ENCODE peak calls at places on chromosomes 12 and 14, in six cellular contexts. One of them, this sample, is unnamed.

GRCh38 chr14:87687338-87687876 is 305.6 kb downstream of the GALC start:
- DNase-seq in nucleus accumbens: no peak
- DNase-seq in hepatic stellate cell: no peak
- DNase-seq in activated naive CD4-positive, alpha-beta T cell treated with anti-CD3 and anti-CD28 coated beads for 36 hours: no peak
- DNase-seq in naive thymus-derived CD8-positive, alpha-beta T cell: no peak
- DNase-seq in CD8-positive, alpha-beta T cell: no peak
- DNase-seq in this sample: no peak

GRCh38 chr14:92929689-92930608 is 7.0 kb downstream of the CHGA start:
- DNase-seq in hepatic stellate cell: no peak
- DNase-seq in CD8-positive, alpha-beta T cell: no peak
- DNase-seq in naive thymus-derived CD8-positive, alpha-beta T cell: no peak
- DNase-seq in nucleus accumbens: no peak
- DNase-seq in activated naive CD4-positive, alpha-beta T cell treated with anti-CD3 and anti-CD28 coated beads for 36 hours: no peak
- DNase-seq in this sample: no peak

GRCh38 chr14:69318241-69318640 is 58.3 kb downstream of the GALNT16 start:
- DNase-seq in activated naive CD4-positive, alpha-beta T cell treated with anti-CD3 and anti-CD28 coated beads for 36 hours: no peak
- DNase-seq in nucleus accumbens: no peak
- DNase-seq in CD8-positive, alpha-beta T cell: no peak
- DNase-seq in hepatic stellate cell: no peak
- DNase-seq in naive thymus-derived CD8-positive, alpha-beta T cell: no peak
- DNase-seq in this sample: no peak

GRCh38 chr12:82682851-82683261 is 3.9 kb upstream of the TMTC2 start:
- DNase-seq in activated naive CD4-positive, alpha-beta T cell treated with anti-CD3 and anti-CD28 coated beads for 36 hours: no peak
- DNase-seq in CD8-positive, alpha-beta T cell: no peak
- DNase-seq in hepatic stellate cell: no peak
- DNase-seq in nucleus accumbens: no peak
- DNase-seq in naive thymus-derived CD8-positive, alpha-beta T cell: no peak
- DNase-seq in this sample: no peak

GRCh38 chr12:51405801-51406207 is 14.6 kb upstream of the GALNT6 start:
- DNase-seq in naive thymus-derived CD8-positive, alpha-beta T cell: no peak
- DNase-seq in CD8-positive, alpha-beta T cell: no peak
- DNase-seq in nucleus accumbens: no peak
- DNase-seq in activated naive CD4-positive, alpha-beta T cell treated with anti-CD3 and anti-CD28 coated beads for 36 hours: no peak
- DNase-seq in hepatic stellate cell: no peak
- DNase-seq in this sample: no peak

GRCh38 chr12:18723752-18724151 is 14.1 kb downstream of the PLCZ1 start:
- DNase-seq in hepatic stellate cell: no peak
- DNase-seq in nucleus accumbens: no peak
- DNase-seq in CD8-positive, alpha-beta T cell: no peak
- DNase-seq in naive thymus-derived CD8-positive, alpha-beta T cell: no peak
- DNase-seq in activated naive CD4-positive, alpha-beta T cell treated with anti-CD3 and anti-CD28 coated beads for 36 hours: no peak
- DNase-seq in this sample: no peak

GRCh38 chr12:3727877-3728632 is 24.9 kb downstream of the CRACR2A start:
- DNase-seq in naive thymus-derived CD8-positive, alpha-beta T cell: peak; percentile 23
- DNase-seq in hepatic stellate cell: no peak
- DNase-seq in activated naive CD4-positive, alpha-beta T cell treated with anti-CD3 and anti-CD28 coated beads for 36 hours: peak; percentile 77
- DNase-seq in CD8-positive, alpha-beta T cell: no peak
- DNase-seq in nucleus accumbens: no peak
- DNase-seq in this sample: no peak

GRCh38 chr12:45878630-45879255 is 111.6 kb downstream of the SCAF11 start:
- DNase-seq in nucleus accumbens: no peak
- DNase-seq in activated naive CD4-positive, alpha-beta T cell treated with anti-CD3 and anti-CD28 coated beads for 36 hours: no peak
- DNase-seq in naive thymus-derived CD8-positive, alpha-beta T cell: no peak
- DNase-seq in CD8-positive, alpha-beta T cell: no peak
- DNase-seq in hepatic stellate cell: no peak
- DNase-seq in this sample: no peak

GRCh38 chr14:20606190-20606901 is 15.2 kb upstream of the RNASE12 start:
- DNase-seq in CD8-positive, alpha-beta T cell: no peak
- DNase-seq in nucleus accumbens: no peak
- DNase-seq in hepatic stellate cell: peak; percentile 62
- DNase-seq in activated naive CD4-positive, alpha-beta T cell treated with anti-CD3 and anti-CD28 coated beads for 36 hours: peak; percentile 24
- DNase-seq in naive thymus-derived CD8-positive, alpha-beta T cell: no peak
- DNase-seq in this sample: peak; percentile 6

GRCh38 chr14:52835122-52835903 is 43.9 kb upstream of the GNPNAT1 start:
- DNase-seq in CD8-positive, alpha-beta T cell: no peak
- DNase-seq in naive thymus-derived CD8-positive, alpha-beta T cell: no peak
- DNase-seq in activated naive CD4-positive, alpha-beta T cell treated with anti-CD3 and anti-CD28 coated beads for 36 hours: no peak
- DNase-seq in hepatic stellate cell: peak; percentile 64
- DNase-seq in nucleus accumbens: peak; percentile 81
- DNase-seq in this sample: no peak

GRCh38 chr14:20652996-20653975 is 11.8 kb upstream of the OR6S1 start:
- DNase-seq in hepatic stellate cell: no peak
- DNase-seq in activated naive CD4-positive, alpha-beta T cell treated with anti-CD3 and anti-CD28 coated beads for 36 hours: peak; percentile 87
- DNase-seq in CD8-positive, alpha-beta T cell: no peak
- DNase-seq in nucleus accumbens: no peak
- DNase-seq in naive thymus-derived CD8-positive, alpha-beta T cell: peak; percentile 52
- DNase-seq in this sample: no peak

GRCh38 chr12:7859552-7859951 is 13.2 kb downstream of the SLC2A14 start:
- DNase-seq in nucleus accumbens: no peak
- DNase-seq in activated naive CD4-positive, alpha-beta T cell treated with anti-CD3 and anti-CD28 coated beads for 36 hours: no peak
- DNase-seq in CD8-positive, alpha-beta T cell: no peak
- DNase-seq in hepatic stellate cell: peak; percentile 35
- DNase-seq in naive thymus-derived CD8-positive, alpha-beta T cell: no peak
- DNase-seq in this sample: no peak

GRCh38 chr14:61616524-61617185 is 78.7 kb upstream of the HIF1A start:
- DNase-seq in naive thymus-derived CD8-positive, alpha-beta T cell: no peak
- DNase-seq in CD8-positive, alpha-beta T cell: no peak
- DNase-seq in hepatic stellate cell: no peak
- DNase-seq in nucleus accumbens: no peak
- DNase-seq in activated naive CD4-positive, alpha-beta T cell treated with anti-CD3 and anti-CD28 coated beads for 36 hours: no peak
- DNase-seq in this sample: no peak

GRCh38 chr12:48542300-48542928 is 17.0 kb downstream of the OR8S1 start:
- DNase-seq in nucleus accumbens: no peak
- DNase-seq in CD8-positive, alpha-beta T cell: no peak
- DNase-seq in hepatic stellate cell: no peak
- DNase-seq in naive thymus-derived CD8-positive, alpha-beta T cell: peak; percentile 47
- DNase-seq in activated naive CD4-positive, alpha-beta T cell treated with anti-CD3 and anti-CD28 coated beads for 36 hours: peak; percentile 83
- DNase-seq in this sample: no peak

GRCh38 chr14:96584199-96584906 is 82.2 kb downstream of the PAPOLA start:
- DNase-seq in CD8-positive, alpha-beta T cell: peak; percentile 4
- DNase-seq in hepatic stellate cell: peak; percentile 39
- DNase-seq in naive thymus-derived CD8-positive, alpha-beta T cell: no peak
- DNase-seq in activated naive CD4-positive, alpha-beta T cell treated with anti-CD3 and anti-CD28 coated beads for 36 hours: peak; percentile 54
- DNase-seq in nucleus accumbens: no peak
- DNase-seq in this sample: no peak

GRCh38 chr14:30607156-30607780 is 14.9 kb upstream of the SCFD1 start:
- DNase-seq in CD8-positive, alpha-beta T cell: no peak
- DNase-seq in naive thymus-derived CD8-positive, alpha-beta T cell: no peak
- DNase-seq in hepatic stellate cell: no peak
- DNase-seq in nucleus accumbens: no peak
- DNase-seq in activated naive CD4-positive, alpha-beta T cell treated with anti-CD3 and anti-CD28 coated beads for 36 hours: no peak
- DNase-seq in this sample: no peak

GRCh38 chr14:33943484-33943883 is 7.4 kb downstream of the EGLN3 start:
- DNase-seq in nucleus accumbens: no peak
- DNase-seq in activated naive CD4-positive, alpha-beta T cell treated with anti-CD3 and anti-CD28 coated beads for 36 hours: no peak
- DNase-seq in CD8-positive, alpha-beta T cell: no peak
- DNase-seq in naive thymus-derived CD8-positive, alpha-beta T cell: no peak
- DNase-seq in hepatic stellate cell: no peak
- DNase-seq in this sample: no peak

GRCh38 chr12:47889040-47889439 is 15.8 kb downstream of the VDR start:
- DNase-seq in hepatic stellate cell: no peak
- DNase-seq in CD8-positive, alpha-beta T cell: no peak
- DNase-seq in nucleus accumbens: no peak
- DNase-seq in naive thymus-derived CD8-positive, alpha-beta T cell: no peak
- DNase-seq in activated naive CD4-positive, alpha-beta T cell treated with anti-CD3 and anti-CD28 coated beads for 36 hours: peak; percentile 46
- DNase-seq in this sample: no peak